ENCODE peak calls at places on chromosomes 3 and 15, in five cellular contexts. P is cardiac muscle cell, O is body of pancreas, F is choroid plexus epithelial cell, R is cardiac fibroblast. U is an unnamed sample.

GRCh38 chr3:65945480-65945879 is 93.2 kb downstream of the MAGI1 start:
- DNase-seq in O (no peak), F (no peak), P (no peak), R (peak), U (peak)

GRCh38 chr15:78914027-78914764 is 30.6 kb downstream of the CTSH start:
- DNase-seq in O (no peak), P (no peak), F (peak), R (peak), U (no peak)

GRCh38 chr3:101849714-101850326 is 506 bp downstream of the NFKBIZ start:
- DNase-seq in R (peak), P (no peak), O (peak), F (no peak), U (no peak)

GRCh38 chr3:126131881-126132750 is 48.2 kb upstream of the SLC41A3 start:
- DNase-seq in O (peak), F (no peak), P (no peak), R (no peak), U (no peak)

GRCh38 chr3:160928183-160928718 is 172.2 kb downstream of the PPM1L start:
- DNase-seq in O (no peak), F (peak), P (peak), R (no peak), U (no peak)

GRCh38 chr3:178436773-178437172 is 99.5 kb upstream of the KCNMB2 start:
- DNase-seq in P (peak), F (peak), R (peak), O (no peak), U (peak)

GRCh38 chr3:101065962-101066361 is 72.7 kb upstream of the ABI3BP start:
- DNase-seq in R (peak), F (peak), O (no peak), P (peak), U (peak)

GRCh38 chr3:18580268-18580667 is 155.1 kb upstream of the SATB1 start:
- DNase-seq in O (no peak), P (no peak), R (no peak), F (no peak), U (no peak)

GRCh38 chr15:57640935-57641682 is 49.4 kb downstream of the MYZAP start:
- DNase-seq in F (peak), O (no peak), P (peak), R (peak), U (peak)

GRCh38 chr3:178623666-178624255 is 87.5 kb downstream of the KCNMB2 start:
- DNase-seq in R (peak), F (no peak), P (no peak), O (no peak), U (no peak)

GRCh38 chr15:50137330-50137761 is 18.3 kb upstream of the ATP8B4 start:
- DNase-seq in F (peak), P (peak), O (no peak), R (peak), U (peak)

GRCh38 chr3:121431717-121432517 is 113.9 kb downstream of the POLQ start:
- DNase-seq in F (peak), R (peak), O (peak), P (peak), U (peak)

GRCh38 chr15:65620833-65621232 is 905 bp upstream of the SLC24A1 start:
- DNase-seq in F (no peak), P (no peak), R (no peak), O (no peak), U (no peak)

GRCh38 chr15:70788114-70789049 is 25.0 kb upstream of the UACA start:
- DNase-seq in O (no peak), P (peak), F (peak), R (peak), U (no peak)

GRCh38 chr3:16252243-16252978 is 12.3 kb downstream of the DPH3 start:
- DNase-seq in R (peak), O (peak), P (no peak), F (no peak), U (no peak)

GRCh38 chr3:193240850-193241706 is at the start of gene PLAAT1:
- DNase-seq in R (peak), F (peak), O (peak), P (peak), U (peak)

GRCh38 chr15:37824717-37825382 is 109.6 kb upstream of the TMCO5A start:
- DNase-seq in F (peak), P (peak), R (peak), O (no peak), U (peak)

GRCh38 chr3:159640220-159640619 is 348.4 kb upstream of the IL12A start:
- DNase-seq in R (no peak), O (no peak), F (no peak), P (no peak), U (no peak)

GRCh38 chr3:196670335-196670734 is 30.8 kb downstream of the NRROS start:
- DNase-seq in R (no peak), P (no peak), O (no peak), F (no peak), U (no peak)

GRCh38 chr15:60320365-60320764 is 77.4 kb downstream of the ANXA2 start:
- DNase-seq in R (no peak), P (no peak), F (no peak), O (no peak), U (no peak)

GRCh38 chr3:194046995-194047681 is 88.8 kb upstream of the HES1 start:
- DNase-seq in F (peak), P (no peak), O (peak), R (no peak), U (peak)

GRCh38 chr3:180278583-180279188 is 241.9 kb upstream of the PEX5L start:
- DNase-seq in O (no peak), P (no peak), R (no peak), F (no peak), U (no peak)

GRCh38 chr3:63762180-63762579 is 56.9 kb upstream of the C3orf49 start:
- DNase-seq in O (no peak), F (no peak), R (no peak), P (peak), U (peak)

GRCh38 chr3:39639344-39640236 is 169.8 kb upstream of the MYRIP start:
- DNase-seq in O (no peak), R (peak), P (peak), F (peak), U (peak)

DNA sequence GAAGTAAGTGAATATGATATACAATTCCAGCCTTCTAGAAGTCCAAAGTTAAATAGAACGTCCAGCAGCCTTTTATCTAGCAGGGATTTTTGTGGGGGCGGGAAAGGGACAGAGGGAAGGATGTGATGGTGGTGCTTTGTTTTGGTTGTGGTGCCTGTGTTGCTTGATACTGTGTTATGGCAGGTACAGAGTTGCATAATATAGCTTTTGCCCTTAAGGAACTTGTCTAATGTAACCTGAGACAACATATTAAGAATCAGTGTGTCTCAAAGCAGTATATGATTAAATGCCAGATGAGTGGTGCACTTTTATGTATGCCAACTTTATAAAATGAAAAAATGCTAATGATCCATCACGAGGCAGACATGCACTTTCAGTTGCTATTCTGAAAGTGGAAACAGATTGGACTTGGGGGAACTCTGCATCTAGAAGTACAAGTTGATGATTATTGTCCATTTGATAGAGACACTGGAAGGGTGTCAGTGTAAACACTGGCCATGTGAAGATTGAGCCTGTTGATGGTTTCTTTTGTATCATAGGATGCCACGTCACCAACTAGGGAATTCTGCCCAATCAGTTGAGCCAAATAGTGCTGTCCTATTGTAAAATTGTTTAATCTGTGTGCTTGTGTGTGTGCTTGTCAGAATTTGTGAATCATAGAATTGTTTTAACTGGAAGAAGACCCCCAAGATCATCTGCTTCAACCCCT is 23.0 kb downstream of the NEO1 start:
- DNase-seq in R (no peak), F (no peak), P (no peak), O (no peak), U (no peak)
- H3K4me3 ChIP-seq in R (no peak), F (no peak), P (no peak), O (no peak), U (no peak)

DNA sequence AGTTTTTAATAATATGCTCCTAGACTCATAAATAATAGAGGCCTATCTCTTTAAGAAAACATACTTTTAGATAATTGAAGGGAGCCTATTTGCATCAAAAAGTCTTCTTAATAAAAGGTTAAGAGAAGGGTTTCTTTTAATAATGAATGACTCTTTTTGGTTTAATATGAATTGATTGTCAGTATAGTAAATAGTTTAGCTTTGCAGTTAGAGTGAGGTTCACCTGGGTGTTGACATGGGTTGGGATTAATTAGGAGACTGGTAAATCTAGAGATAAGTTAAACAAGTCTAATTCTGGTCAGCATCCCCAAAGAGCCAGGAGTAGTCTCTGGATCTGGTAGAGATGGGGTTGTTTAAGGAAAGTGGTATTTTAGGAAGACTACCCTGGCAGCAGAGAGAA is 43.0 kb downstream of the KAT2B start:
- DNase-seq in P (no peak), R (no peak), F (no peak), O (no peak), U (no peak)
- H3K4me3 ChIP-seq in P (no peak), R (no peak), F (no peak), O (no peak), U (no peak)

GRCh38 chr15:39887832-39888231 is 32.2 kb downstream of the GPR176 start:
- DNase-seq in P (peak), R (peak), F (peak), O (peak), U (no peak)
- H3K4me3 ChIP-seq in P (no peak), R (no peak), F (no peak), O (no peak), U (no peak)

GRCh38 chr3:11323827-11324226 is 51.6 kb downstream of the ATG7 start:
- DNase-seq in O (no peak), P (no peak), F (no peak), R (peak), U (no peak)
- H3K4me3 ChIP-seq in O (no peak), P (no peak), F (no peak), R (no peak), U (no peak)

GRCh38 chr3:52299815-52300611 is 12.4 kb downstream of the GLYCTK start:
- DNase-seq in R (peak), O (peak), P (peak), F (peak), U (no peak)

GRCh38 chr3:52295809-52296208 is 8.2 kb downstream of the GLYCTK start:
- DNase-seq in R (no peak), P (no peak), F (no peak), O (no peak), U (no peak)

GRCh38 chr3:52297242-52298146 is 9.9 kb downstream of the GLYCTK start:
- DNase-seq in O (no peak), R (no peak), P (no peak), F (no peak), U (no peak)

GRCh38 chr3:52299247-52299657 is 11.6 kb downstream of the GLYCTK start:
- DNase-seq in P (no peak), R (no peak), O (no peak), F (no peak), U (no peak)

DNA sequence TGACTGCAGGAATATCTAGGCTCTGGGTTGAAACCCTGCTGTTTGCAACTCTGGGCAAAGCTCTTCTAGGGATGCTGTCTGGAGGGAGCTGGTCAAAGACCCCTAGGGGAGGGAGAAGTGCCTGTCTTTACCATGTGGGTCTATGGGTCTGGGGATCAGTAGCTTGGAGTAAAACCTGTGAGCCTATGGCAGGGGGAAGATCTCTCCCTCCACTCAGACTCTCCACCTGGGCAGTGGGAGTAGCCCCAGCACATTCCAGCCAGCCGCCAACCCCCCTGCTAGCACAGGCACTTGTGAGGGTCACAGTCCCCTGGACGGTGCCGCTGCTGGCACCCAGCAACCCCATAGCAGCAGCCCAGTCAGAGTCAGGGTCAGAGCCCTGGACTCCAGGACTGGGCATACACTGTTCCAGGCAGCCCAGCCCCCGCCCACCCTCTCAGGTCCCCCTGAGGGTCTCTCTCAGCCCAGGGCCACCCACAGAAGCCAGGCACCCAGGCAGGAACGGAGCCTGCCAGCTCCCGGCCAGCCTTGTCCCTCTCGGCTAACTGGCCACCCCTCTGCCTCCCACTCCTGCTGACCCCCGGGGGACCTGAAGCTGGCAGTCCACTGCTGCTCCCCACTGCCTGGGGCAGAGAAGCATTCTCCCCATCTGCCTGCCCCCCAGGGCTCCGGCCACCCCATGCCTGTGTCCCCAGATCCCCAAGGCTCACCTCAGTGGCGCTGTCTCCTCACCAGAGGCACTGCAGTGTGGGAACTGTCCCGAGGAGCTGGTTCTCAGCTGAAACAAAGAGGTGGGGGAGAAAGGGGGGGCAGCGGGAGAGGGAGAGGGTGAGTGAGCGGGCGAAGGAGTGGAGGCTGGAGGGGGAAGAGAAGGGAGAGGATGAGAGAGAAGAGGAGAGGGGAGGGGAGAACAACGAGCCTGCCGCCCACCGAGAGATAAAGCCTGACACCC is 10.8 kb downstream of the GLYCTK start:
- DNase-seq in O (peak), P (no peak), F (no peak), R (no peak), U (no peak)
- H3K4me3 ChIP-seq in O (no peak), P (peak), F (no peak), R (no peak), U (no peak)

GRCh38 chr3:114450008-114450596 is 156.3 kb downstream of the TIGIT start:
- DNase-seq in O (no peak), R (no peak), F (no peak), P (no peak), U (no peak)

GRCh38 chr3:114451561-114452018 is 157.8 kb downstream of the TIGIT start:
- DNase-seq in R (peak), P (peak), F (peak), O (peak), U (no peak)

GRCh38 chr3:114449271-114450007 is 155.6 kb downstream of the TIGIT start:
- DNase-seq in P (no peak), R (no peak), F (no peak), O (no peak), U (no peak)

GRCh38 chr3:114452176-114452744 is 158.4 kb downstream of the TIGIT start:
- DNase-seq in P (no peak), R (no peak), O (no peak), F (no peak), U (no peak)

GRCh38 chr3:114451051-114451451 is 157.2 kb downstream of the TIGIT start:
- DNase-seq in R (no peak), P (peak), O (no peak), F (no peak), U (no peak)
- H3K4me3 ChIP-seq in R (no peak), P (no peak), O (no peak), F (no peak), U (no peak)

GRCh38 chr15:45669422-45669821 is 34.6 kb downstream of the SQOR start:
- DNase-seq in O (no peak), F (no peak), P (no peak), R (no peak), U (no peak)

GRCh38 chr15:45670511-45670910 is 35.7 kb downstream of the SQOR start:
- DNase-seq in P (peak), O (no peak), R (peak), F (peak), U (no peak)

GRCh38 chr15:45667002-45667401 is 32.2 kb downstream of the SQOR start:
- DNase-seq in O (no peak), F (no peak), R (no peak), P (no peak), U (no peak)

GRCh38 chr15:45668386-45668785 is 33.6 kb downstream of the SQOR start:
- DNase-seq in P (no peak), R (no peak), O (no peak), F (no peak), U (no peak)

GRCh38 chr15:45670061-45670460 is 35.2 kb downstream of the SQOR start:
- DNase-seq in F (no peak), R (no peak), O (no peak), P (peak), U (no peak)
- H3K4me3 ChIP-seq in F (no peak), R (no peak), O (no peak), P (no peak), U (no peak)

U was measured in skeletal muscle cell.